ENCODE peak calls at places on chromosomes 7 and 10, in six cellular contexts. One of them, this sample, is unnamed.

GRCh38 chr7:1313591-1313990 is 80.9 kb downstream of the UNCX start:
- DNase-seq in heart right ventricle: no peak
- DNase-seq in neuronal stem cell: no peak
- DNase-seq in psoas muscle: peak
- DNase-seq in prostate gland: no peak
- DNase-seq in body of pancreas: no peak
- DNase-seq in this sample: no peak

GRCh38 chr10:526651-527312 is 162.7 kb downstream of the DIP2C start:
- DNase-seq in heart right ventricle: no peak
- DNase-seq in neuronal stem cell: no peak
- DNase-seq in psoas muscle: no peak
- DNase-seq in prostate gland: no peak
- DNase-seq in body of pancreas: no peak
- DNase-seq in this sample: no peak

GRCh38 chr7:151018421-151019129 is 5.7 kb downstream of the ATG9B start:
- DNase-seq in heart right ventricle: no peak
- DNase-seq in neuronal stem cell: no peak
- DNase-seq in psoas muscle: no peak
- DNase-seq in prostate gland: no peak
- DNase-seq in body of pancreas: peak
- DNase-seq in this sample: no peak

GRCh38 chr10:30986027-30986672 is 45.5 kb downstream of the ZNF438 start:
- DNase-seq in heart right ventricle: no peak
- DNase-seq in neuronal stem cell: no peak
- DNase-seq in psoas muscle: no peak
- DNase-seq in prostate gland: no peak
- DNase-seq in body of pancreas: no peak
- DNase-seq in this sample: no peak

GRCh38 chr10:105042906-105043552 is 401.9 kb downstream of the SORCS3 start:
- DNase-seq in heart right ventricle: no peak
- DNase-seq in neuronal stem cell: no peak
- DNase-seq in psoas muscle: no peak
- DNase-seq in prostate gland: no peak
- DNase-seq in body of pancreas: no peak
- DNase-seq in this sample: no peak

GRCh38 chr10:96450514-96451207 is 63.1 kb downstream of the TLL2 start:
- DNase-seq in heart right ventricle: no peak
- DNase-seq in neuronal stem cell: peak
- DNase-seq in psoas muscle: no peak
- DNase-seq in prostate gland: no peak
- DNase-seq in body of pancreas: no peak
- DNase-seq in this sample: no peak

GRCh38 chr10:52652431-52653220 is 120.0 kb downstream of the MBL2 start:
- DNase-seq in heart right ventricle: no peak
- DNase-seq in neuronal stem cell: no peak
- DNase-seq in psoas muscle: no peak
- DNase-seq in prostate gland: no peak
- DNase-seq in body of pancreas: no peak
- DNase-seq in this sample: peak

GRCh38 chr10:52312999-52313349 is 1.1 kb upstream of the DKK1 start:
- DNase-seq in heart right ventricle: no peak
- DNase-seq in neuronal stem cell: no peak
- DNase-seq in psoas muscle: no peak
- DNase-seq in prostate gland: no peak
- DNase-seq in body of pancreas: no peak
- DNase-seq in this sample: no peak

GRCh38 chr7:133481676-133482075 is 228.8 kb downstream of the EXOC4 start:
- DNase-seq in heart right ventricle: no peak
- DNase-seq in neuronal stem cell: no peak
- DNase-seq in psoas muscle: no peak
- DNase-seq in prostate gland: no peak
- DNase-seq in body of pancreas: no peak
- DNase-seq in this sample: no peak

GRCh38 chr10:49090696-49091338 is 24.5 kb downstream of the VSTM4 start:
- DNase-seq in heart right ventricle: no peak
- DNase-seq in neuronal stem cell: no peak
- DNase-seq in psoas muscle: no peak
- DNase-seq in prostate gland: no peak
- DNase-seq in body of pancreas: no peak
- DNase-seq in this sample: no peak

GRCh38 chr7:4175346-4175973 is 506.6 kb upstream of the FOXK1 start:
- DNase-seq in heart right ventricle: no peak
- DNase-seq in neuronal stem cell: no peak
- DNase-seq in psoas muscle: peak
- DNase-seq in prostate gland: no peak
- DNase-seq in body of pancreas: no peak
- DNase-seq in this sample: no peak

GRCh38 chr10:80855348-80855971 is 317.8 kb downstream of the SH2D4B start:
- DNase-seq in heart right ventricle: no peak
- DNase-seq in neuronal stem cell: peak
- DNase-seq in psoas muscle: no peak
- DNase-seq in prostate gland: no peak
- DNase-seq in body of pancreas: no peak
- DNase-seq in this sample: no peak

GRCh38 chr10:70540789-70541360 is 61.7 kb downstream of the PRF1 start:
- DNase-seq in heart right ventricle: no peak
- DNase-seq in neuronal stem cell: no peak
- DNase-seq in psoas muscle: no peak
- DNase-seq in prostate gland: no peak
- DNase-seq in body of pancreas: no peak
- DNase-seq in this sample: no peak

GRCh38 chr7:36283171-36283570 is 106.5 kb upstream of the ANLN start:
- DNase-seq in heart right ventricle: no peak
- DNase-seq in neuronal stem cell: no peak
- DNase-seq in psoas muscle: no peak
- DNase-seq in prostate gland: no peak
- DNase-seq in body of pancreas: no peak
- DNase-seq in this sample: no peak

GRCh38 chr10:101228682-101229274 is 485 bp downstream of the LBX1 start:
- DNase-seq in heart right ventricle: no peak
- DNase-seq in neuronal stem cell: no peak
- DNase-seq in psoas muscle: peak
- DNase-seq in prostate gland: no peak
- DNase-seq in body of pancreas: no peak
- DNase-seq in this sample: no peak

GRCh38 chr7:40922316-40922670 is 780.6 kb downstream of the INHBA start:
- DNase-seq in heart right ventricle: no peak
- DNase-seq in neuronal stem cell: no peak
- DNase-seq in psoas muscle: no peak
- DNase-seq in prostate gland: no peak
- DNase-seq in body of pancreas: no peak
- DNase-seq in this sample: no peak

GRCh38 chr10:116704926-116705325 is 37.4 kb downstream of the HSPA12A start:
- DNase-seq in heart right ventricle: no peak
- DNase-seq in neuronal stem cell: no peak
- DNase-seq in psoas muscle: no peak
- DNase-seq in prostate gland: no peak
- DNase-seq in body of pancreas: peak
- DNase-seq in this sample: no peak

GRCh38 chr7:5681423-5681822 is 100.0 kb downstream of the RNF216 start:
- DNase-seq in heart right ventricle: no peak
- DNase-seq in neuronal stem cell: no peak
- DNase-seq in psoas muscle: no peak
- DNase-seq in prostate gland: no peak
- DNase-seq in body of pancreas: no peak
- DNase-seq in this sample: no peak

GRCh38 chr7:5682889-5683670 is 98.4 kb downstream of the RNF216 start:
- DNase-seq in heart right ventricle: no peak
- DNase-seq in neuronal stem cell: no peak
- DNase-seq in psoas muscle: no peak
- DNase-seq in prostate gland: no peak
- DNase-seq in body of pancreas: no peak
- DNase-seq in this sample: no peak

GRCh38 chr7:5679741-5680473 is 101.6 kb downstream of the RNF216 start:
- DNase-seq in heart right ventricle: peak
- DNase-seq in neuronal stem cell: no peak
- DNase-seq in psoas muscle: peak
- DNase-seq in prostate gland: no peak
- DNase-seq in body of pancreas: no peak
- DNase-seq in this sample: peak

GRCh38 chr7:5679047-5679740 is 102.3 kb downstream of the RNF216 start:
- DNase-seq in heart right ventricle: no peak
- DNase-seq in neuronal stem cell: peak
- DNase-seq in psoas muscle: no peak
- DNase-seq in prostate gland: no peak
- DNase-seq in body of pancreas: no peak
- DNase-seq in this sample: no peak

GRCh38 chr7:5681979-5682546 is 99.4 kb downstream of the RNF216 start:
- DNase-seq in heart right ventricle: no peak
- DNase-seq in neuronal stem cell: no peak
- DNase-seq in psoas muscle: no peak
- DNase-seq in prostate gland: no peak
- DNase-seq in body of pancreas: no peak
- DNase-seq in this sample: no peak
- H3K27ac ChIP-seq in heart right ventricle: no peak
- H3K27ac ChIP-seq in neuronal stem cell: no peak
- H3K27ac ChIP-seq in psoas muscle: no peak
- H3K27ac ChIP-seq in prostate gland: no peak
- H3K27ac ChIP-seq in body of pancreas: no peak
- H3K27ac ChIP-seq in this sample: no peak

GRCh38 chr7:43492906-43493305 is 90.0 kb upstream of the STK17A start:
- DNase-seq in heart right ventricle: no peak
- DNase-seq in neuronal stem cell: no peak
- DNase-seq in psoas muscle: no peak
- DNase-seq in prostate gland: no peak
- DNase-seq in body of pancreas: no peak
- DNase-seq in this sample: no peak
- H3K27ac ChIP-seq in heart right ventricle: no peak
- H3K27ac ChIP-seq in neuronal stem cell: no peak
- H3K27ac ChIP-seq in psoas muscle: no peak
- H3K27ac ChIP-seq in prostate gland: no peak
- H3K27ac ChIP-seq in body of pancreas: no peak
- H3K27ac ChIP-seq in this sample: no peak

DNA sequence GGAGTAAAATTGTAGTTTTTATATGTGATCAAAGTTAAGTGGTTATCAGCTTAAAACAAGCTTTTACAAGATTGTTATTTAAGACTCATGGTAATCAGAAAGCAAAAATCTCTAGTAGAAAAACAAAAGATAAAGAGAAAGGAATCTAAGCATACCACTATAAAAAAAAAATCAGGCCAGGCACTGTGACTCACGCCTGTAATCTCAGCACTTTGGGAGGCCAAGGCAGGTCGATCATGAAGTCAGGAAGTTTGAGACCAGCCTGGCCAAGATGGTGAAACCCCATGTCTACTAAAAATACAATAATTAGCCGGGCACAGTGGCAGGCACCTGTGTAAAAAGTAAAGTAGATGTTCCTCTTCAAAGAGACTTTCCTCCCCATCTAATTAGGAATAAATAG is 265.9 kb upstream of the NRP1 start:
- DNase-seq in heart right ventricle: no peak
- DNase-seq in neuronal stem cell: no peak
- DNase-seq in psoas muscle: no peak
- DNase-seq in prostate gland: no peak
- DNase-seq in body of pancreas: no peak
- DNase-seq in this sample: no peak
- H3K27ac ChIP-seq in heart right ventricle: no peak
- H3K27ac ChIP-seq in neuronal stem cell: no peak
- H3K27ac ChIP-seq in psoas muscle: no peak
- H3K27ac ChIP-seq in prostate gland: no peak
- H3K27ac ChIP-seq in body of pancreas: no peak
- H3K27ac ChIP-seq in this sample: no peak

GRCh38 chr10:119654540-119654939 is 3.4 kb downstream of the BAG3 start:
- DNase-seq in heart right ventricle: peak
- DNase-seq in neuronal stem cell: no peak
- DNase-seq in psoas muscle: peak
- DNase-seq in prostate gland: peak
- DNase-seq in body of pancreas: peak
- DNase-seq in this sample: no peak

GRCh38 chr10:119650692-119651513 is at the start of gene BAG3:
- DNase-seq in heart right ventricle: peak
- DNase-seq in neuronal stem cell: peak
- DNase-seq in psoas muscle: peak
- DNase-seq in prostate gland: peak
- DNase-seq in body of pancreas: peak
- DNase-seq in this sample: peak

GRCh38 chr10:119651514-119652327 is 541 bp downstream of the BAG3 start:
- DNase-seq in heart right ventricle: peak
- DNase-seq in neuronal stem cell: peak
- DNase-seq in psoas muscle: peak
- DNase-seq in prostate gland: no peak
- DNase-seq in body of pancreas: peak
- DNase-seq in this sample: no peak

GRCh38 chr10:119653209-119653608 is 2.0 kb downstream of the BAG3 start:
- DNase-seq in heart right ventricle: no peak
- DNase-seq in neuronal stem cell: no peak
- DNase-seq in psoas muscle: no peak
- DNase-seq in prostate gland: peak
- DNase-seq in body of pancreas: no peak
- DNase-seq in this sample: no peak

GRCh38 chr10:119652361-119652760 is 1.2 kb downstream of the BAG3 start:
- DNase-seq in heart right ventricle: no peak
- DNase-seq in neuronal stem cell: no peak
- DNase-seq in psoas muscle: no peak
- DNase-seq in prostate gland: peak
- DNase-seq in body of pancreas: no peak
- DNase-seq in this sample: no peak
- H3K27ac ChIP-seq in heart right ventricle: peak
- H3K27ac ChIP-seq in neuronal stem cell: no peak
- H3K27ac ChIP-seq in psoas muscle: peak
- H3K27ac ChIP-seq in prostate gland: peak
- H3K27ac ChIP-seq in body of pancreas: peak
- H3K27ac ChIP-seq in this sample: peak

GRCh38 chr10:132650611-132651250 is 113.1 kb downstream of the INPP5A start:
- DNase-seq in heart right ventricle: no peak
- DNase-seq in neuronal stem cell: no peak
- DNase-seq in psoas muscle: no peak
- DNase-seq in prostate gland: no peak
- DNase-seq in body of pancreas: peak
- DNase-seq in this sample: no peak
- H3K27ac ChIP-seq in heart right ventricle: no peak
- H3K27ac ChIP-seq in neuronal stem cell: no peak
- H3K27ac ChIP-seq in psoas muscle: no peak
- H3K27ac ChIP-seq in prostate gland: no peak
- H3K27ac ChIP-seq in body of pancreas: no peak
- H3K27ac ChIP-seq in this sample: peak

GRCh38 chr10:60335708-60336107 is 54.0 kb downstream of the ANK3 start:
- DNase-seq in heart right ventricle: no peak
- DNase-seq in neuronal stem cell: no peak
- DNase-seq in psoas muscle: no peak
- DNase-seq in prostate gland: no peak
- DNase-seq in body of pancreas: no peak
- DNase-seq in this sample: peak
- H3K27ac ChIP-seq in heart right ventricle: no peak
- H3K27ac ChIP-seq in neuronal stem cell: no peak
- H3K27ac ChIP-seq in psoas muscle: no peak
- H3K27ac ChIP-seq in prostate gland: no peak
- H3K27ac ChIP-seq in body of pancreas: no peak
- H3K27ac ChIP-seq in this sample: peak